ENCODE peak calls at places on chromosomes 2 and 18, in seven cellular contexts. B is B cell, M is fibroblast of pulmonary artery, D is neural crest cell, Q is endothelial cell of umbilical vein, N is foreskin fibroblast, X is activated T-cell treated with anti-CD3 and anti-CD28 coated beads for 1 hour. K is an unnamed sample.

GRCh38 chr18:57863706-57864105 is 60.6 kb upstream of the ATP8B1 start:
- DNase-seq in M (no peak), N (peak), Q (no peak), D (no peak), X (no peak), B (no peak), K (no peak)

GRCh38 chr2:134491022-134491421 is 227.8 kb downstream of the TMEM163 start:
- DNase-seq in N (no peak), X (no peak), Q (no peak), M (no peak), D (no peak), B (no peak), K (no peak)

GRCh38 chr2:186771395-186771794 is 77.5 kb downstream of the FAM171B start:
- DNase-seq in N (no peak), Q (no peak), X (no peak), D (no peak), M (no peak), B (no peak), K (no peak)

GRCh38 chr2:162196611-162197010 is 44.6 kb upstream of the GCG start:
- DNase-seq in N (peak), Q (no peak), M (peak), B (no peak), D (no peak), X (no peak), K (no peak)

GRCh38 chr2:240170354-240170735 is 29.9 kb upstream of the OTOS start:
- DNase-seq in X (no peak), D (no peak), Q (no peak), B (no peak), N (no peak), M (no peak), K (no peak)

GRCh38 chr2:207502799-207503198 is 27.0 kb upstream of the CREB1 start:
- DNase-seq in D (no peak), N (no peak), M (no peak), B (peak), Q (no peak), X (no peak), K (no peak)

GRCh38 chr2:240392084-240392947 is 43.1 kb upstream of the GPC1 start:
- DNase-seq in N (peak), D (peak), X (no peak), B (no peak), Q (no peak), M (no peak), K (no peak)

GRCh38 chr2:207223051-207223450 is 57.3 kb upstream of the KLF7 start:
- DNase-seq in B (no peak), N (peak), Q (no peak), M (peak), X (no peak), D (no peak), K (no peak)

GRCh38 chr2:74576830-74577229 is 22.3 kb downstream of the DOK1 start:
- DNase-seq in X (no peak), Q (no peak), B (peak), D (no peak), N (peak), M (peak), K (no peak)

GRCh38 chr18:3910507-3910906 is 460.5 kb downstream of the TGIF1 start:
- DNase-seq in N (peak), Q (no peak), D (no peak), M (no peak), B (no peak), X (no peak), K (no peak)

GRCh38 chr2:150296795-150297546 is 190.5 kb downstream of the RND3 start:
- DNase-seq in D (no peak), Q (peak), B (no peak), M (peak), N (peak), X (no peak), K (no peak)

GRCh38 chr2:112706170-112706664 is 14.6 kb upstream of the NT5DC4 start:
- DNase-seq in D (no peak), N (no peak), M (peak), Q (no peak), B (no peak), X (no peak), K (peak)

GRCh38 chr2:95320986-95321767 is 24.0 kb downstream of the KCNIP3 start:
- DNase-seq in D (no peak), X (no peak), Q (no peak), B (no peak), M (no peak), N (peak), K (no peak)

GRCh38 chr2:177758591-177759371 is 313.8 kb downstream of the PDE11A start:
- DNase-seq in N (peak), M (peak), D (peak), B (peak), X (no peak), Q (peak), K (no peak)

GRCh38 chr2:69509011-69509749 is 71.9 kb upstream of the NFU1 start:
- DNase-seq in Q (no peak), N (peak), B (no peak), M (no peak), X (no peak), D (no peak), K (no peak)

GRCh38 chr2:197827618-197828017 is 23.2 kb downstream of the PLCL1 start:
- DNase-seq in D (no peak), N (peak), M (peak), Q (peak), X (no peak), B (no peak), K (no peak)

GRCh38 chr2:101622633-101623521 is 74.6 kb upstream of the MAP4K4 start:
- DNase-seq in B (peak), Q (no peak), M (no peak), X (no peak), N (no peak), D (no peak), K (no peak)

GRCh38 chr2:63780483-63781155 is 61.1 kb upstream of the UGP2 start:
- DNase-seq in M (no peak), Q (no peak), B (no peak), X (no peak), D (no peak), N (peak), K (no peak)

GRCh38 chr2:132937629-132938028 is 267.6 kb upstream of the LYPD1 start:
- DNase-seq in B (no peak), Q (peak), N (no peak), M (peak), D (no peak), X (no peak), K (no peak)

GRCh38 chr2:1742680-1743395 is 1.5 kb downstream of the PXDN start:
- DNase-seq in M (peak), D (peak), X (no peak), Q (peak), B (peak), N (peak), K (no peak)

GRCh38 chr2:105391058-105391627 is 7.7 kb downstream of the FHL2 start:
- DNase-seq in N (peak), X (no peak), D (no peak), B (no peak), Q (peak), M (no peak), K (no peak)

GRCh38 chr2:239383796-239384156 is 17.0 kb downstream of the HDAC4 start:
- DNase-seq in M (no peak), N (no peak), Q (no peak), B (no peak), D (no peak), X (no peak), K (no peak)

GRCh38 chr2:231900486-231900942 is 25.7 kb downstream of the NPPC start:
- DNase-seq in X (peak), B (peak), Q (peak), M (peak), N (peak), D (peak), K (peak)

GRCh38 chr2:215772003-215772402 is 241.3 kb downstream of the MREG start:
- DNase-seq in Q (peak), M (peak), D (no peak), N (no peak), X (no peak), B (no peak), K (no peak)

GRCh38 chr18:48787523-48788151 is 163.1 kb downstream of the SMAD7 start:
- DNase-seq in X (no peak), N (peak), M (no peak), B (no peak), Q (no peak), D (no peak), K (no peak)

GRCh38 chr18:8162797-8163196 is 446.4 kb upstream of the RAB12 start:
- DNase-seq in Q (no peak), B (no peak), X (no peak), N (peak), D (no peak), M (no peak), K (no peak)

GRCh38 chr18:62420513-62421209 is 95.6 kb downstream of the TNFRSF11A start:
- DNase-seq in X (peak), Q (peak), M (peak), D (no peak), N (peak), B (peak), K (peak)

GRCh38 chr2:71347517-71347916 is 15.9 kb downstream of the ZNF638 start:
- DNase-seq in Q (peak), N (peak), X (no peak), B (no peak), D (no peak), M (peak), K (no peak)

GRCh38 chr2:197168705-197169104 is 141.9 kb downstream of the ANKRD44 start:
- DNase-seq in Q (peak), M (peak), B (peak), N (peak), D (peak), X (peak), K (peak)

GRCh38 chr2:96913398-96914202 is 43.7 kb upstream of the SEMA4C start:
- DNase-seq in Q (no peak), B (peak), N (no peak), M (no peak), X (peak), D (no peak), K (peak)

GRCh38 chr18:36649205-36649604 is 179.6 kb downstream of the TPGS2 start:
- DNase-seq in M (no peak), N (no peak), X (no peak), B (no peak), D (no peak), Q (no peak), K (no peak)

GRCh38 chr2:55048514-55048924 is 1.7 kb downstream of the RTN4 start:
- DNase-seq in Q (peak), B (no peak), D (no peak), X (no peak), N (peak), M (peak), K (no peak)

GRCh38 chr18:76412818-76413565 is 82.0 kb downstream of the ZNF516 start:
- DNase-seq in X (no peak), N (peak), D (no peak), M (no peak), B (no peak), Q (no peak), K (no peak)

GRCh38 chr2:99974966-99975365 is 167.4 kb downstream of the AFF3 start:
- DNase-seq in D (no peak), Q (no peak), B (no peak), N (peak), M (peak), X (no peak), K (no peak)

GRCh38 chr18:48475635-48476549 is 62.9 kb upstream of the CTIF start:
- DNase-seq in D (peak), N (peak), Q (peak), X (no peak), B (peak), M (peak), K (no peak)

GRCh38 chr18:71336811-71337210 is 1048.0 kb downstream of the SOCS6 start:
- DNase-seq in B (no peak), D (no peak), M (no peak), X (no peak), Q (peak), N (no peak), K (no peak)

GRCh38 chr18:6374935-6375529 is 39.7 kb downstream of the L3MBTL4 start:
- DNase-seq in M (no peak), D (no peak), B (no peak), Q (no peak), N (no peak), X (no peak), K (no peak)

K was measured in T-helper 9 cell.